ENCODE peak calls at places on chromosome 16, in five cellular contexts. One of them, this sample, is unnamed. For H3K27me3 and H3K9me3, the result is how much of the 10 kb centered on the place peaks cover.

GRCh38 chr16:11224894-11225676 is 30.9 kb downstream of the SOCS1 start:
- DNase-seq in GM23248: no peak
- DNase-seq in tibial artery: no peak
- DNase-seq in fibroblast of lung: no peak
- DNase-seq in adrenal gland: peak
- DNase-seq in this sample: no peak

GRCh38 chr16:66487580-66488235 is 60.6 kb downstream of the BEAN1 start:
- DNase-seq in fibroblast of lung: no peak
- DNase-seq in tibial artery: peak
- DNase-seq in GM23248: peak
- DNase-seq in adrenal gland: peak
- DNase-seq in this sample: no peak

GRCh38 chr16:46757339-46758050 is 9.4 kb upstream of the MYLK3 start:
- DNase-seq in tibial artery: no peak
- DNase-seq in adrenal gland: peak
- DNase-seq in fibroblast of lung: no peak
- DNase-seq in GM23248: no peak
- DNase-seq in this sample: no peak

GRCh38 chr16:24508614-24509013 is 30.8 kb upstream of the RBBP6 start:
- DNase-seq in fibroblast of lung: peak
- DNase-seq in tibial artery: peak
- DNase-seq in adrenal gland: no peak
- DNase-seq in GM23248: peak
- DNase-seq in this sample: peak

GRCh38 chr16:83744521-83744981 is 63.2 kb upstream of the HSBP1 start:
- DNase-seq in GM23248: peak
- DNase-seq in tibial artery: peak
- DNase-seq in adrenal gland: peak
- DNase-seq in fibroblast of lung: peak
- DNase-seq in this sample: no peak

GRCh38 chr16:23152386-23153178 is 3.3 kb upstream of the USP31 start:
- DNase-seq in GM23248: no peak
- DNase-seq in tibial artery: no peak
- DNase-seq in adrenal gland: no peak
- DNase-seq in fibroblast of lung: no peak
- DNase-seq in this sample: no peak

GRCh38 chr16:86929149-86929871 is 351.0 kb downstream of the FOXL1 start:
- DNase-seq in fibroblast of lung: peak
- DNase-seq in tibial artery: peak
- DNase-seq in adrenal gland: peak
- DNase-seq in GM23248: peak
- DNase-seq in this sample: no peak

GRCh38 chr16:66103245-66103644 is 263.2 kb upstream of the CDH5 start:
- DNase-seq in tibial artery: no peak
- DNase-seq in GM23248: peak
- DNase-seq in adrenal gland: no peak
- DNase-seq in fibroblast of lung: peak
- DNase-seq in this sample: no peak

GRCh38 chr16:70348991-70349390 is 2.3 kb downstream of the DDX19A start:
- DNase-seq in GM23248: peak
- DNase-seq in tibial artery: no peak
- DNase-seq in fibroblast of lung: no peak
- DNase-seq in adrenal gland: no peak
- DNase-seq in this sample: no peak

GRCh38 chr16:22977294-22977697 is 163.3 kb downstream of the HS3ST2 start:
- DNase-seq in tibial artery: no peak
- DNase-seq in GM23248: peak
- DNase-seq in fibroblast of lung: no peak
- DNase-seq in adrenal gland: no peak
- DNase-seq in this sample: no peak

GRCh38 chr16:68902376-68903345 is 59.3 kb downstream of the TANGO6 start:
- DNase-seq in tibial artery: no peak
- DNase-seq in GM23248: peak
- DNase-seq in adrenal gland: peak
- DNase-seq in fibroblast of lung: peak
- DNase-seq in this sample: no peak

GRCh38 chr16:72189865-72190371 is 18.0 kb upstream of the PMFBP1 start:
- DNase-seq in fibroblast of lung: peak
- DNase-seq in GM23248: peak
- DNase-seq in adrenal gland: no peak
- DNase-seq in tibial artery: no peak
- DNase-seq in this sample: peak

GRCh38 chr16:57032931-57033330 is 43.6 kb downstream of the NLRC5 start:
- DNase-seq in adrenal gland: no peak
- DNase-seq in GM23248: no peak
- DNase-seq in fibroblast of lung: no peak
- DNase-seq in tibial artery: no peak
- DNase-seq in this sample: no peak

GRCh38 chr16:49844399-49844798 is 11.5 kb downstream of the ZNF423 start:
- DNase-seq in tibial artery: no peak
- DNase-seq in fibroblast of lung: no peak
- DNase-seq in GM23248: peak
- DNase-seq in adrenal gland: no peak
- DNase-seq in this sample: no peak

GRCh38 chr16:11118479-11118878 is 137.5 kb downstream of the SOCS1 start:
- DNase-seq in adrenal gland: no peak
- DNase-seq in tibial artery: no peak
- DNase-seq in fibroblast of lung: no peak
- DNase-seq in GM23248: peak
- DNase-seq in this sample: no peak

GRCh38 chr16:69145658-69146057 is 13.2 kb downstream of the UTP4 start:
- DNase-seq in tibial artery: no peak
- DNase-seq in fibroblast of lung: peak
- DNase-seq in GM23248: peak
- DNase-seq in adrenal gland: peak
- DNase-seq in this sample: no peak

GRCh38 chr16:67697407-67697806 is 21.7 kb downstream of the GFOD2 start:
- DNase-seq in tibial artery: no peak
- DNase-seq in fibroblast of lung: no peak
- DNase-seq in adrenal gland: no peak
- DNase-seq in GM23248: no peak
- DNase-seq in this sample: no peak

GRCh38 chr16:68228652-68229051 is 7.3 kb downstream of the ESRP2 start:
- DNase-seq in tibial artery: no peak
- DNase-seq in adrenal gland: no peak
- DNase-seq in fibroblast of lung: no peak
- DNase-seq in GM23248: no peak
- DNase-seq in this sample: no peak

GRCh38 chr16:85686912-85687591 is 1.7 kb downstream of the GINS2 start:
- DNase-seq in adrenal gland: no peak
- DNase-seq in tibial artery: no peak
- DNase-seq in fibroblast of lung: no peak
- DNase-seq in GM23248: no peak
- DNase-seq in this sample: no peak
- H3K4me3 ChIP-seq in adrenal gland: no peak
- H3K4me3 ChIP-seq in tibial artery: no peak
- H3K4me3 ChIP-seq in fibroblast of lung: no peak
- H3K4me3 ChIP-seq in GM23248: no peak
- H3K4me3 ChIP-seq in this sample: no peak

DNA sequence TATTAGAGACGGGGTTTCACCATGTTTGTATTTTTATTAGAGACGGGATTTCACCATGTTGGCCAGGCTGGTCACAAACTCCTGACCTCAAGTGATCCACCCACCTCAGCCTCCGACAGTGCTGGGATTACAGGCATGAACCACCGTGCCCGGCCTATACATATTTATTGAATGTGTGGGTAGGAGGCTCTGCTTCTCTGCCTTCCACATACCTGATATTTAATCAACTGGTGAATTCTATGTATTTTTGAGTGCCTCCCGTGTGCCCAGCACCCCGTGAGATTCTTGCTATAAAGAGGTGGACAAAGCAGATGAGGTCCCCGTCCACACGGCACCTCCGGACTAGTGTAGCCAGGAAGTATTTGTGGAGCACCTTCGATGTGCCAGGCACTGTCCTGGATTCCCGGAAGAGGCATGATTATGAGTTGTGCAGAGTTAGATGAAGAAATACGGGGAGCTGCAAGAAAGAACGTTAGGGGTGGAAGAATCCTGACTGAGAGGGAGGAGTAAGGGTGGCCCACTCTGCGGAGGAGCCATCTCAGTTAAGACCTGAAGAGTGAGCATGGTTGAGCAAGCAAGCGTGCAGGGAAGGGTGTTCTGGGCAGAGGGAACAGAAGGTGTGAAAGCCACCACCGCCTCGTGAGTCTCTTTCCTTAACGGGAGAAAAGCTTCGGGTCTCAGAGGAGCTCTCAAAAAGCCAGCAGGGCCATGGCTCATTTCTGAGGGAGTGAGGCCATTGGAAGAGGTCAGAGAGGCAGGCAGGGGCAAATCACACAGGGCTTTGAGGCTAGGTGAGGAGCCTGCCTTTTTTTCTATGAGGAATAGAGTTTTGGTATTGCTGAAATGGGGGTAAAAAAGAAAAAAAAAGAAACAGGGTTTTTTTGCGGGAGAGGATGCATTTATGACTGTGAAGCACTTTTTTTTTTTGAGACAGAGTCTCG is 21.2 kb downstream of the CRISPLD2 start:
- DNase-seq in GM23248: no peak
- DNase-seq in tibial artery: no peak
- DNase-seq in adrenal gland: no peak
- DNase-seq in fibroblast of lung: no peak
- DNase-seq in this sample: no peak
- H3K27me3 ChIP-seq in GM23248: under half
- H3K27me3 ChIP-seq in tibial artery: under half
- H3K27me3 ChIP-seq in adrenal gland: under half
- H3K27me3 ChIP-seq in fibroblast of lung: under half
- H3K27me3 ChIP-seq in this sample: under half

GRCh38 chr16:35750157-35750689 is 2290.8 kb downstream of the TP53TG3F start:
- DNase-seq in tibial artery: no peak
- DNase-seq in GM23248: no peak
- DNase-seq in adrenal gland: peak
- DNase-seq in fibroblast of lung: no peak
- DNase-seq in this sample: no peak
- H3K9me3 ChIP-seq in tibial artery: under half
- H3K9me3 ChIP-seq in GM23248: under half
- H3K9me3 ChIP-seq in adrenal gland: under half
- H3K9me3 ChIP-seq in fibroblast of lung: under half
- H3K9me3 ChIP-seq in this sample: under half

GRCh38 chr16:25563700-25564099 is 128.1 kb upstream of the HS3ST4 start:
- DNase-seq in tibial artery: no peak
- DNase-seq in GM23248: no peak
- DNase-seq in adrenal gland: no peak
- DNase-seq in fibroblast of lung: no peak
- DNase-seq in this sample: no peak

GRCh38 chr16:25570131-25570530 is 121.6 kb upstream of the HS3ST4 start:
- DNase-seq in fibroblast of lung: no peak
- DNase-seq in tibial artery: no peak
- DNase-seq in GM23248: no peak
- DNase-seq in adrenal gland: no peak
- DNase-seq in this sample: no peak

GRCh38 chr16:25568991-25569390 is 122.8 kb upstream of the HS3ST4 start:
- DNase-seq in tibial artery: no peak
- DNase-seq in GM23248: no peak
- DNase-seq in fibroblast of lung: no peak
- DNase-seq in adrenal gland: no peak
- DNase-seq in this sample: no peak
- H3K4me3 ChIP-seq in tibial artery: no peak
- H3K4me3 ChIP-seq in GM23248: no peak
- H3K4me3 ChIP-seq in fibroblast of lung: no peak
- H3K4me3 ChIP-seq in adrenal gland: no peak
- H3K4me3 ChIP-seq in this sample: no peak

GRCh38 chr16:2996298-2996697 is 16.1 kb upstream of the PKMYT1 start:
- DNase-seq in adrenal gland: no peak
- DNase-seq in fibroblast of lung: no peak
- DNase-seq in tibial artery: no peak
- DNase-seq in GM23248: no peak
- DNase-seq in this sample: no peak
- H3K27me3 ChIP-seq in adrenal gland: under half
- H3K27me3 ChIP-seq in fibroblast of lung: under half
- H3K27me3 ChIP-seq in tibial artery: under half
- H3K27me3 ChIP-seq in GM23248: under half
- H3K27me3 ChIP-seq in this sample: under half

GRCh38 chr16:31334934-31335333 is 20.0 kb upstream of the ITGAX start:
- DNase-seq in tibial artery: no peak
- DNase-seq in fibroblast of lung: no peak
- DNase-seq in adrenal gland: no peak
- DNase-seq in GM23248: no peak
- DNase-seq in this sample: no peak
- H3K9me3 ChIP-seq in tibial artery: under half
- H3K9me3 ChIP-seq in fibroblast of lung: under half
- H3K9me3 ChIP-seq in adrenal gland: under half
- H3K9me3 ChIP-seq in GM23248: under half
- H3K9me3 ChIP-seq in this sample: under half